ENCODE peak calls at places on chromosomes 13 and 19, in four cellular contexts. I, U, E and N are unnamed samples.

GRCh38 chr19:14107581-14108461 is 9.7 kb downstream of the PRKACA start:
- DNase-seq in I (no peak), U (no peak), E (no peak), N (no peak)

GRCh38 chr19:15248648-15249559 is 16.7 kb upstream of the EPHX3 start:
- DNase-seq in I (no peak), U (no peak), E (no peak), N (no peak)

GRCh38 chr19:47369923-47370625 is 21.0 kb downstream of the DHX34 start:
- DNase-seq in I (no peak), U (no peak), E (no peak), N (no peak)

GRCh38 chr19:55179570-55180484 is at the start of gene SYT5:
- DNase-seq in I (peak; percentile 74), U (peak; percentile 58), E (peak; percentile 29), N (peak; percentile 77)

GRCh38 chr19:49677232-49677881 is at the start of gene PRMT1:
- DNase-seq in I (peak; percentile 67), U (no peak), E (peak; percentile 72), N (no peak)

GRCh38 chr19:42316223-42317211 is 3.4 kb downstream of the TMEM145 start:
- DNase-seq in I (no peak), U (no peak), E (peak; percentile 55), N (no peak)

GRCh38 chr13:32468502-32469147 is 40.7 kb upstream of the N4BP2L1 start:
- DNase-seq in I (no peak), U (no peak), E (no peak), N (no peak)

GRCh38 chr13:65292488-65292901 is 1937.6 kb downstream of the PCDH9 start:
- DNase-seq in I (peak; percentile 13), U (no peak), E (no peak), N (no peak)

GRCh38 chr13:32443111-32443510 is 15.2 kb upstream of the N4BP2L1 start:
- DNase-seq in I (peak; percentile 46), U (no peak), E (peak; percentile 53), N (peak; percentile 37)

GRCh38 chr19:6536138-6536671 is 5.4 kb downstream of the TNFSF9 start:
- DNase-seq in I (peak; percentile 84), U (no peak), E (peak; percentile 100), N (peak; percentile 91)

GRCh38 chr19:43470288-43470687 is 4.9 kb upstream of the LYPD3 start:
- DNase-seq in I (peak; percentile 29), U (no peak), E (no peak), N (no peak)

GRCh38 chr13:48532146-48532472 is 771 bp downstream of the RCBTB2 start:
- DNase-seq in I (no peak), U (no peak), E (no peak), N (no peak)

GRCh38 chr13:49791214-49791752 is 1.2 kb downstream of the KPNA3 start:
- DNase-seq in I (peak; percentile 51), U (no peak), E (peak; percentile 74), N (peak; percentile 29)

GRCh38 chr13:29702912-29703351 is 107.4 kb upstream of the SLC7A1 start:
- DNase-seq in I (peak; percentile 18), U (no peak), E (no peak), N (no peak)

GRCh38 chr19:58326501-58326913 is 287 bp upstream of the ZSCAN22 start:
- DNase-seq in I (no peak), U (no peak), E (no peak), N (no peak)

GRCh38 chr13:34161829-34162544 is 344.0 kb downstream of the RFC3 start:
- DNase-seq in I (no peak), U (no peak), E (no peak), N (no peak)
- H3K27ac ChIP-seq in I (no peak overlapping the region), U (no peak overlapping the region), E (no peak overlapping the region), N (no peak overlapping the region)

GRCh38 chr13:43316997-43317396 is 293.6 kb downstream of the DNAJC15 start:
- DNase-seq in I (peak; percentile 34), U (no peak), E (no peak), N (no peak)
- H3K4me3 ChIP-seq in I (peak overlapping the region; percentile 7), U (no peak overlapping the region), E (no peak overlapping the region), N (no peak overlapping the region)

GRCh38 chr13:27919299-27919933 is 384 bp upstream of the PDX1 start:
- DNase-seq in I (no peak), U (no peak), E (no peak), N (no peak)
- H2AFZ ChIP-seq in I (peak overlapping the region; percentile 66), U (peak overlapping the region; percentile 91), E (no peak overlapping the region), N (no peak overlapping the region)

GRCh38 chr19:11325544-11325943 is 13.9 kb downstream of the RAB3D start:
- DNase-seq in I (no peak), U (no peak), E (no peak), N (no peak)
- H3K27ac ChIP-seq in I (no peak overlapping the region), U (no peak overlapping the region), E (no peak overlapping the region), N (peak overlapping the region; percentile 99)

GRCh38 chr19:17968376-17968775 is 1.5 kb downstream of the KCNN1 start:
- DNase-seq in I (no peak), U (no peak), E (no peak), N (no peak)

GRCh38 chr19:17966497-17967257 is at the start of gene KCNN1:
- DNase-seq in I (peak; percentile 85), U (no peak), E (peak; percentile 26), N (no peak)

GRCh38 chr19:17969096-17969792 is 2.3 kb downstream of the KCNN1 start:
- DNase-seq in I (no peak), U (no peak), E (no peak), N (no peak)

GRCh38 chr19:17966115-17966455 is 822 bp upstream of the KCNN1 start:
- DNase-seq in I (no peak), U (no peak), E (no peak), N (no peak)

DNA sequence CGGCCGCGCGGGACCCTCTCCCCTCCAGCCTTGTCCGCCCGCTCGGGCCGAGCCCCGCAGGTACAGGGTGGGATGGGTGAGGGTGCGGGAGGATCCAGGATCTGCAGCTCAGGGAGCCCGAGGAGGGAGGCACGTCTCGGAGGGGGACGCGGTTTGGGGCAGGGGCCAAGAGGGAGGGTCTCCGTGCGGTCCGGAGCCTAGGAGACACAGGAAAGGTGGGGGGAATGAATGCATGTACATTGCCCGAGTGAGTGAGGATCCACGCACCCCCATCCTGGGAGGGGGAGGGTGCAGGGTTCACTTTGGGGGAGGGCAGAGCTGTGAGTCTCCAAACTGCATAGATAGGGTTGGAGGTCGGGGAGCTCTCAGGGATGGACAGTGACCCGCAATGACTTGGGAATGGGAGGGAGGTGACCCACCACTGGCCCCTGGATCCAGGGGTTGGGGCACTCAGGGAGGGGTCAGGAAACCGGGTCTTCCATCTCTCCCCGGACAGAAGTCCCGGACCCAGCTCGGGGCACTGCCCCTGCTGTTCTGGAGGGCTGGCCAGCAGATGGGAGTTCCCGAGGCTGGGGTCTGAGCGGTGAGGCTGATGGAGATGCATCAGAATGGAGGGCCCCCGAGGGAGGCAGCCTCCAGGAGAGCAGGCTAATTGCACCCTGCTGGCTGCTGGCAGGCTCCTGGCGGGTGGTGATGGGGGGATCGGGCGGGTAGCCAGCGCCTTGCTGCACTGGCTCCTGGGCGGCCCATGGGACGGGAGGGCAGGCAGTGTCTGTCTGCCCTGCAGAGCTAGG is 548 bp downstream of the KCNN1 start:
- DNase-seq in I (no peak), U (no peak), E (no peak), N (no peak)
- H3K4me3 ChIP-seq in I (peak overlapping the region; percentile 83), U (peak overlapping the region; percentile 84), E (no peak overlapping the region), N (no peak overlapping the region)

GRCh38 chr19:16324384-16325160 is at the start of gene KLF2:
- DNase-seq in I (peak; percentile 77), U (peak; percentile 78), E (peak; percentile 86), N (peak; percentile 53)
- H2AFZ ChIP-seq in I (peak within 1 kb of the TSS; percentile 99), U (peak within 1 kb of the TSS; percentile 97), E (no peak within 1 kb of the TSS), N (no peak within 1 kb of the TSS)

GRCh38 chr19:2454199-2454961 is 2.4 kb downstream of the LMNB2 start:
- DNase-seq in I (no peak), U (no peak), E (no peak), N (no peak)

GRCh38 chr19:2457394-2458037 is 757 bp upstream of the LMNB2 start:
- DNase-seq in I (no peak), U (no peak), E (no peak), N (no peak)

GRCh38 chr19:2454962-2455409 is 1.8 kb downstream of the LMNB2 start:
- DNase-seq in I (no peak), U (no peak), E (no peak), N (no peak)

GRCh38 chr19:2456301-2456570 is 523 bp downstream of the LMNB2 start:
- DNase-seq in I (no peak), U (no peak), E (no peak), N (no peak)

GRCh38 chr19:2455481-2456300 is 1.1 kb downstream of the LMNB2 start:
- DNase-seq in I (no peak), U (no peak), E (peak; percentile 47), N (peak; percentile 52)
- H3K27ac ChIP-seq in I (no peak overlapping the region), U (no peak overlapping the region), E (peak overlapping the region; percentile 64), N (peak overlapping the region; percentile 89)